ENCODE peak calls at places on chromosomes 2 and 18, in seven cellular contexts. One of them, this sample, is unnamed. For H3K27me3, the result is how much of the 10 kb centered on the place peaks cover.

GRCh38 chr2:241670333-241671110 is 16.1 kb downstream of the DTYMK start:
- DNase-seq in trophoblast cell: no peak
- DNase-seq in IMR-90: no peak
- DNase-seq in mesendoderm: no peak
- DNase-seq in H9: no peak
- DNase-seq in mesenchymal stem cell: no peak
- DNase-seq in H1: no peak
- DNase-seq in this sample: no peak

GRCh38 chr2:128626758-128627515 is 308.3 kb upstream of the HS6ST1 start:
- DNase-seq in trophoblast cell: no peak
- DNase-seq in IMR-90: no peak
- DNase-seq in mesendoderm: no peak
- DNase-seq in H9: no peak
- DNase-seq in mesenchymal stem cell: no peak
- DNase-seq in H1: no peak
- DNase-seq in this sample: no peak

GRCh38 chr18:49582579-49582978 is 20.7 kb downstream of the LIPG start:
- DNase-seq in trophoblast cell: peak
- DNase-seq in IMR-90: peak
- DNase-seq in mesendoderm: no peak
- DNase-seq in H9: no peak
- DNase-seq in mesenchymal stem cell: peak
- DNase-seq in H1: no peak
- DNase-seq in this sample: no peak

GRCh38 chr2:232058063-232058877 is 96.8 kb downstream of the DIS3L2 start:
- DNase-seq in trophoblast cell: no peak
- DNase-seq in IMR-90: no peak
- DNase-seq in mesendoderm: no peak
- DNase-seq in H9: no peak
- DNase-seq in mesenchymal stem cell: no peak
- DNase-seq in H1: no peak
- DNase-seq in this sample: no peak

GRCh38 chr2:233015048-233015645 is 2.1 kb upstream of the NGEF start:
- DNase-seq in trophoblast cell: no peak
- DNase-seq in IMR-90: no peak
- DNase-seq in mesendoderm: no peak
- DNase-seq in H9: peak
- DNase-seq in mesenchymal stem cell: no peak
- DNase-seq in H1: no peak
- DNase-seq in this sample: no peak

GRCh38 chr2:201642579-201643215 is 606 bp downstream of the TMEM237 start:
- DNase-seq in trophoblast cell: peak
- DNase-seq in IMR-90: peak
- DNase-seq in mesendoderm: peak
- DNase-seq in H9: peak
- DNase-seq in mesenchymal stem cell: peak
- DNase-seq in H1: peak
- DNase-seq in this sample: peak

GRCh38 chr2:165790461-165790860 is 3.6 kb downstream of the GALNT3 start:
- DNase-seq in trophoblast cell: peak
- DNase-seq in IMR-90: peak
- DNase-seq in mesendoderm: no peak
- DNase-seq in H9: no peak
- DNase-seq in mesenchymal stem cell: no peak
- DNase-seq in H1: no peak
- DNase-seq in this sample: no peak

GRCh38 chr18:55588001-55588875 is at the start of gene TCF4:
- DNase-seq in trophoblast cell: peak
- DNase-seq in IMR-90: peak
- DNase-seq in mesendoderm: peak
- DNase-seq in H9: peak
- DNase-seq in mesenchymal stem cell: peak
- DNase-seq in H1: peak
- DNase-seq in this sample: peak

GRCh38 chr2:112031916-112032582 is 23.0 kb upstream of the TMEM87B start:
- DNase-seq in trophoblast cell: no peak
- DNase-seq in IMR-90: no peak
- DNase-seq in mesendoderm: peak
- DNase-seq in H9: no peak
- DNase-seq in mesenchymal stem cell: peak
- DNase-seq in H1: no peak
- DNase-seq in this sample: no peak

GRCh38 chr2:233708942-233709341 is 3.8 kb upstream of the UGT1A5 start:
- DNase-seq in trophoblast cell: no peak
- DNase-seq in IMR-90: no peak
- DNase-seq in mesendoderm: peak
- DNase-seq in H9: no peak
- DNase-seq in mesenchymal stem cell: no peak
- DNase-seq in H1: no peak
- DNase-seq in this sample: no peak

GRCh38 chr2:48515588-48515987 is 14.4 kb upstream of the STON1 start:
- DNase-seq in trophoblast cell: no peak
- DNase-seq in IMR-90: no peak
- DNase-seq in mesendoderm: no peak
- DNase-seq in H9: no peak
- DNase-seq in mesenchymal stem cell: no peak
- DNase-seq in H1: no peak
- DNase-seq in this sample: no peak

GRCh38 chr18:2617974-2618373 is 37.6 kb upstream of the SMCHD1 start:
- DNase-seq in trophoblast cell: peak
- DNase-seq in IMR-90: peak
- DNase-seq in mesendoderm: no peak
- DNase-seq in H9: no peak
- DNase-seq in mesenchymal stem cell: no peak
- DNase-seq in H1: no peak
- DNase-seq in this sample: no peak

GRCh38 chr18:12679183-12679786 is 21.4 kb upstream of the SPIRE1 start:
- DNase-seq in trophoblast cell: no peak
- DNase-seq in IMR-90: peak
- DNase-seq in mesendoderm: peak
- DNase-seq in H9: no peak
- DNase-seq in mesenchymal stem cell: peak
- DNase-seq in H1: no peak
- DNase-seq in this sample: no peak

GRCh38 chr2:128646091-128646490 is 327.4 kb upstream of the HS6ST1 start:
- DNase-seq in trophoblast cell: no peak
- DNase-seq in IMR-90: no peak
- DNase-seq in mesendoderm: no peak
- DNase-seq in H9: peak
- DNase-seq in mesenchymal stem cell: no peak
- DNase-seq in H1: peak
- DNase-seq in this sample: no peak

GRCh38 chr18:65753520-65753919 is 2.7 kb downstream of the CDH7 start:
- DNase-seq in trophoblast cell: peak
- DNase-seq in IMR-90: no peak
- DNase-seq in mesendoderm: peak
- DNase-seq in H9: peak
- DNase-seq in mesenchymal stem cell: peak
- DNase-seq in H1: no peak
- DNase-seq in this sample: peak

GRCh38 chr18:5543036-5543671 is 643 bp downstream of the EPB41L3 start:
- DNase-seq in trophoblast cell: peak
- DNase-seq in IMR-90: no peak
- DNase-seq in mesendoderm: peak
- DNase-seq in H9: peak
- DNase-seq in mesenchymal stem cell: no peak
- DNase-seq in H1: peak
- DNase-seq in this sample: peak

GRCh38 chr2:61439241-61440002 is 31.5 kb downstream of the USP34 start:
- DNase-seq in trophoblast cell: peak
- DNase-seq in IMR-90: no peak
- DNase-seq in mesendoderm: no peak
- DNase-seq in H9: no peak
- DNase-seq in mesenchymal stem cell: no peak
- DNase-seq in H1: no peak
- DNase-seq in this sample: no peak

GRCh38 chr2:1736045-1736444 is 8.3 kb downstream of the PXDN start:
- DNase-seq in trophoblast cell: no peak
- DNase-seq in IMR-90: peak
- DNase-seq in mesendoderm: no peak
- DNase-seq in H9: no peak
- DNase-seq in mesenchymal stem cell: peak
- DNase-seq in H1: no peak
- DNase-seq in this sample: no peak

GRCh38 chr2:80706541-80706940 is 402.0 kb upstream of the LRRTM1 start:
- DNase-seq in trophoblast cell: no peak
- DNase-seq in IMR-90: no peak
- DNase-seq in mesendoderm: no peak
- DNase-seq in H9: no peak
- DNase-seq in mesenchymal stem cell: no peak
- DNase-seq in H1: no peak
- DNase-seq in this sample: no peak

GRCh38 chr2:20616341-20616871 is 34.5 kb downstream of the HS1BP3 start:
- DNase-seq in trophoblast cell: no peak
- DNase-seq in IMR-90: no peak
- DNase-seq in mesendoderm: no peak
- DNase-seq in H9: no peak
- DNase-seq in mesenchymal stem cell: no peak
- DNase-seq in H1: no peak
- DNase-seq in this sample: no peak

GRCh38 chr2:5777089-5777488 is 84.9 kb downstream of the SOX11 start:
- DNase-seq in trophoblast cell: peak
- DNase-seq in IMR-90: peak
- DNase-seq in mesendoderm: peak
- DNase-seq in H9: no peak
- DNase-seq in mesenchymal stem cell: no peak
- DNase-seq in H1: no peak
- DNase-seq in this sample: no peak

GRCh38 chr2:118845843-118846666 is 1.4 kb downstream of the EN1 start:
- DNase-seq in trophoblast cell: no peak
- DNase-seq in IMR-90: no peak
- DNase-seq in mesendoderm: peak
- DNase-seq in H9: peak
- DNase-seq in mesenchymal stem cell: no peak
- DNase-seq in H1: peak
- DNase-seq in this sample: peak

GRCh38 chr2:118843492-118844132 is 3.8 kb downstream of the EN1 start:
- DNase-seq in trophoblast cell: no peak
- DNase-seq in IMR-90: no peak
- DNase-seq in mesendoderm: no peak
- DNase-seq in H9: peak
- DNase-seq in mesenchymal stem cell: no peak
- DNase-seq in H1: no peak
- DNase-seq in this sample: peak

GRCh38 chr2:118845005-118845842 is 2.2 kb downstream of the EN1 start:
- DNase-seq in trophoblast cell: no peak
- DNase-seq in IMR-90: no peak
- DNase-seq in mesendoderm: peak
- DNase-seq in H9: peak
- DNase-seq in mesenchymal stem cell: no peak
- DNase-seq in H1: peak
- DNase-seq in this sample: peak

GRCh38 chr2:118842687-118843491 is 4.6 kb downstream of the EN1 start:
- DNase-seq in trophoblast cell: no peak
- DNase-seq in IMR-90: no peak
- DNase-seq in mesendoderm: peak
- DNase-seq in H9: peak
- DNase-seq in mesenchymal stem cell: no peak
- DNase-seq in H1: no peak
- DNase-seq in this sample: peak

GRCh38 chr2:118844261-118845004 is 3.0 kb downstream of the EN1 start:
- DNase-seq in trophoblast cell: no peak
- DNase-seq in IMR-90: no peak
- DNase-seq in mesendoderm: peak
- DNase-seq in H9: peak
- DNase-seq in mesenchymal stem cell: no peak
- DNase-seq in H1: peak
- DNase-seq in this sample: no peak
- H3K27me3 ChIP-seq in trophoblast cell: half or more
- H3K27me3 ChIP-seq in IMR-90: half or more
- H3K27me3 ChIP-seq in mesendoderm: half or more
- H3K27me3 ChIP-seq in H9: half or more
- H3K27me3 ChIP-seq in mesenchymal stem cell: half or more
- H3K27me3 ChIP-seq in H1: half or more
- H3K27me3 ChIP-seq in this sample: half or more

GRCh38 chr18:45025108-45025471 is 344.4 kb downstream of the SETBP1 start:
- DNase-seq in trophoblast cell: no peak
- DNase-seq in IMR-90: no peak
- DNase-seq in mesendoderm: no peak
- DNase-seq in H9: no peak
- DNase-seq in mesenchymal stem cell: no peak
- DNase-seq in H1: no peak
- DNase-seq in this sample: no peak
- H2BK5ac ChIP-seq in trophoblast cell: no peak
- H2BK5ac ChIP-seq in IMR-90: no peak
- H2BK5ac ChIP-seq in mesendoderm: no peak
- H2BK5ac ChIP-seq in H9: no peak
- H2BK5ac ChIP-seq in mesenchymal stem cell: no peak
- H2BK5ac ChIP-seq in H1: no peak
- H2BK5ac ChIP-seq in this sample: no peak

GRCh38 chr2:121608367-121608766 is 40.9 kb downstream of the CLASP1 start:
- DNase-seq in trophoblast cell: no peak
- DNase-seq in IMR-90: peak
- DNase-seq in mesendoderm: no peak
- DNase-seq in H9: no peak
- DNase-seq in mesenchymal stem cell: no peak
- DNase-seq in H1: no peak
- DNase-seq in this sample: no peak

GRCh38 chr2:121599963-121600651 is 49.2 kb downstream of the CLASP1 start:
- DNase-seq in trophoblast cell: no peak
- DNase-seq in IMR-90: peak
- DNase-seq in mesendoderm: no peak
- DNase-seq in H9: no peak
- DNase-seq in mesenchymal stem cell: peak
- DNase-seq in H1: no peak
- DNase-seq in this sample: no peak

GRCh38 chr2:121605820-121606733 is 43.2 kb downstream of the CLASP1 start:
- DNase-seq in trophoblast cell: peak
- DNase-seq in IMR-90: peak
- DNase-seq in mesendoderm: no peak
- DNase-seq in H9: no peak
- DNase-seq in mesenchymal stem cell: no peak
- DNase-seq in H1: no peak
- DNase-seq in this sample: no peak

GRCh38 chr2:121598087-121598486 is 51.2 kb downstream of the CLASP1 start:
- DNase-seq in trophoblast cell: no peak
- DNase-seq in IMR-90: no peak
- DNase-seq in mesendoderm: no peak
- DNase-seq in H9: no peak
- DNase-seq in mesenchymal stem cell: no peak
- DNase-seq in H1: no peak
- DNase-seq in this sample: no peak

DNA sequence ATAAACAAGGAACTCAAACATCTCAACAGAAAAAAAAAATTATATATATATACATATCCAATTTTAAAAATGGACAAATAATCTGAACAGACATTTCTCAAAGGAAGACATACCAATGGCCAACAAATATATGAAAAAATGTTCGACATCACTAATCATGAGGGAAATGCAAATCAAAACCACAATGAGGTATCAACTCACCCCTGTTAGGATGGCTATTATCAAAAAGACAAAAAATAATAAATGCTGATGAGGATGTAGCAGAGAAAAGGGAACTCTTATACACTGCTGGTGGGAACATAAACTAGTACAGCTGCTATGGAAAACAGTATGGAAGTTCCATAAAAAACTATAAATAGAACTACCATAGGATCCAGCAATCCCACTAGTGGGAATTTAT is 46.1 kb downstream of the CLASP1 start:
- DNase-seq in trophoblast cell: no peak
- DNase-seq in IMR-90: no peak
- DNase-seq in mesendoderm: no peak
- DNase-seq in H9: no peak
- DNase-seq in mesenchymal stem cell: no peak
- DNase-seq in H1: no peak
- DNase-seq in this sample: no peak
- H3K27me3 ChIP-seq in trophoblast cell: under half
- H3K27me3 ChIP-seq in IMR-90: under half
- H3K27me3 ChIP-seq in mesendoderm: under half
- H3K27me3 ChIP-seq in H9: under half
- H3K27me3 ChIP-seq in mesenchymal stem cell: under half
- H3K27me3 ChIP-seq in H1: under half
- H3K27me3 ChIP-seq in this sample: under half

GRCh38 chr2:223800908-223801307 is 36.5 kb downstream of the AP1S3 start:
- DNase-seq in trophoblast cell: no peak
- DNase-seq in IMR-90: no peak
- DNase-seq in mesendoderm: no peak
- DNase-seq in H9: no peak
- DNase-seq in mesenchymal stem cell: no peak
- DNase-seq in H1: no peak
- DNase-seq in this sample: no peak
- H2BK5ac ChIP-seq in trophoblast cell: no peak
- H2BK5ac ChIP-seq in IMR-90: no peak
- H2BK5ac ChIP-seq in mesendoderm: no peak
- H2BK5ac ChIP-seq in H9: no peak
- H2BK5ac ChIP-seq in mesenchymal stem cell: no peak
- H2BK5ac ChIP-seq in H1: no peak
- H2BK5ac ChIP-seq in this sample: no peak

This sample was measured in neuronal stem cell.